ENCODE peak calls at places on chromosomes 13 and 19, in four cellular contexts. G, E, Z and L are unnamed samples.

GRCh38 chr13:80339578-80339840 is 1.4 kb downstream of the SPRY2 start:
- DNase-seq in G (no peak), E (no peak), Z (peak), L (no peak)

GRCh38 chr19:19171821-19172532 is 1.9 kb upstream of the MEF2B start:
- DNase-seq in G (no peak), E (no peak), Z (no peak), L (peak)

GRCh38 chr13:55566779-55567178 is 1573.9 kb upstream of the PRR20A start:
- DNase-seq in G (no peak), E (no peak), Z (no peak), L (no peak)

GRCh38 chr19:5445071-5445470 is 10.1 kb upstream of the ZNRF4 start:
- DNase-seq in G (no peak), E (no peak), Z (no peak), L (no peak)

GRCh38 chr13:99636306-99636705 is 135.0 kb downstream of the TM9SF2 start:
- DNase-seq in G (no peak), E (no peak), Z (no peak), L (no peak)

GRCh38 chr19:46022431-46023310 is at the start of gene PGLYRP1:
- DNase-seq in G (no peak), E (no peak), Z (no peak), L (peak)

GRCh38 chr13:39259371-39259770 is 221.1 kb downstream of the NHLRC3 start:
- DNase-seq in G (no peak), E (no peak), Z (no peak), L (no peak)

GRCh38 chr13:102328909-102329308 is 72.9 kb downstream of the FGF14 start:
- DNase-seq in G (no peak), E (no peak), Z (no peak), L (no peak)

GRCh38 chr19:2034729-2035589 is 16.1 kb downstream of the MKNK2 start:
- DNase-seq in G (no peak), E (no peak), Z (peak), L (no peak)

GRCh38 chr19:54218960-54219661 is 3.7 kb downstream of the LILRB3 start:
- DNase-seq in G (no peak), E (no peak), Z (no peak), L (no peak)

GRCh38 chr13:44936246-44936645 is 53.0 kb downstream of the NUFIP1 start:
- DNase-seq in G (no peak), E (no peak), Z (no peak), L (no peak)